ENCODE peak calls at places on chromosomes 11 and 22, in seven cellular contexts. A is GM10248, X is neural crest cell, S is cardiac fibroblast, Z is lower lobe of right lung, T is endothelial cell, F is lower leg skin. R is an unnamed sample.

GRCh38 chr11:96112192-96113099 is 188.5 kb upstream of the MTMR2 start:
- DNase-seq in A (peak; percentile 60), X (no peak), S (peak; percentile 57), Z (no peak), T (no peak), F (no peak), R (no peak)

GRCh38 chr11:64118871-64119495 is 46.9 kb downstream of the MACROD1 start:
- DNase-seq in A (no peak), X (no peak), S (no peak), Z (no peak), T (no peak), F (no peak), R (no peak)

GRCh38 chr11:56885182-56885581 is 103.5 kb upstream of the OR5AK2 start:
- DNase-seq in A (no peak), X (no peak), S (no peak), Z (peak; percentile 63), T (no peak), F (no peak), R (no peak)

GRCh38 chr11:95671768-95672167 is 117.8 kb downstream of the FAM76B start:
- DNase-seq in A (no peak), X (no peak), S (no peak), Z (no peak), T (no peak), F (no peak), R (no peak)

GRCh38 chr22:44876921-44877320 is 124.5 kb downstream of the ARHGAP8 start:
- DNase-seq in A (no peak), X (no peak), S (no peak), Z (no peak), T (no peak), F (no peak), R (no peak)

GRCh38 chr22:29877620-29878019 is 5.4 kb upstream of the MTMR3 start:
- DNase-seq in A (no peak), X (no peak), S (peak; percentile 90), Z (no peak), T (no peak), F (no peak), R (no peak)

GRCh38 chr11:19560156-19560555 is 152.5 kb upstream of the NAV2 start:
- DNase-seq in A (no peak), X (no peak), S (no peak), Z (no peak), T (no peak), F (no peak), R (no peak)

GRCh38 chr11:115980747-115981475 is 476.7 kb upstream of the CADM1 start:
- DNase-seq in A (no peak), X (no peak), S (no peak), Z (no peak), T (no peak), F (peak; percentile 9), R (no peak)

GRCh38 chr11:115221461-115222069 is 282.6 kb downstream of the CADM1 start:
- DNase-seq in A (no peak), X (no peak), S (no peak), Z (no peak), T (no peak), F (no peak), R (no peak)

GRCh38 chr22:47036352-47036751 is 273.9 kb downstream of the TBC1D22A start:
- DNase-seq in A (no peak), X (no peak), S (no peak), Z (peak; percentile 24), T (no peak), F (no peak), R (no peak)

GRCh38 chr22:24827305-24827704 is 21.3 kb downstream of the SGSM1 start:
- DNase-seq in A (no peak), X (no peak), S (no peak), Z (peak; percentile 70), T (no peak), F (no peak), R (no peak)

GRCh38 chr22:24823787-24824186 is 17.8 kb downstream of the SGSM1 start:
- DNase-seq in A (no peak), X (no peak), S (no peak), Z (no peak), T (no peak), F (no peak), R (no peak)

GRCh38 chr22:24824250-24824649 is 18.2 kb downstream of the SGSM1 start:
- DNase-seq in A (no peak), X (no peak), S (no peak), Z (no peak), T (no peak), F (no peak), R (no peak)

GRCh38 chr22:24826710-24827285 is 20.8 kb downstream of the SGSM1 start:
- DNase-seq in A (no peak), X (no peak), S (no peak), Z (no peak), T (no peak), F (no peak), R (no peak)

DNA sequence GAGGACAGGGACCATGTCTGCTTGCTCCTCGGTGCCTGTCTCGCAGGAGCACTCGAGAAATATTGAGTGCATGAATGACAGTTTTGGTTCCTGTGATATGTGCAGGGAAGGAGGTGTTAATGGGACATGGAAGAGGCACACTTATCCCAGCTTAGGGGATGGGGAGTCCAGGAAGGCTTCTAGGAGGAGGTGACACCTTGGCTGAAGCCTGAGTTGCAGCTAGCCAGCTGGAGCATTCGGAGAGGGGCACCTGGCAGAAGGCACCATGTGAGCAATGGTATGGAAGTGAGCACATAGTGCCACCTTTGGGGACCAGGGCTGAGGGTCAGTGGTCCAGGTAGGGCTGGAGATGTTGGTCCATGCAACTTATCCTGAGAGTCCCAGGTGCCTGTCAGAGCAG is 18.9 kb downstream of the SGSM1 start:
- DNase-seq in A (no peak), X (no peak), S (no peak), Z (no peak), T (no peak), F (no peak), R (no peak)
- TF ChIP-seq CTCF in A (no peak), X (no peak), S (no peak), Z (no peak), T (no peak), F (no peak), R (no peak)

GRCh38 chr11:133907841-133908241 is 48.9 kb downstream of the IGSF9B start:
- DNase-seq in A (no peak), X (no peak), S (no peak), Z (peak; percentile 11), T (no peak), F (no peak), R (no peak)

GRCh38 chr11:133913761-133914160 is 43.0 kb downstream of the IGSF9B start:
- DNase-seq in A (no peak), X (no peak), S (no peak), Z (no peak), T (no peak), F (no peak), R (no peak)

GRCh38 chr11:133908827-133909226 is 47.9 kb downstream of the IGSF9B start:
- DNase-seq in A (no peak), X (no peak), S (no peak), Z (peak; percentile 30), T (no peak), F (no peak), R (no peak)

GRCh38 chr11:133910101-133910500 is 46.7 kb downstream of the IGSF9B start:
- DNase-seq in A (no peak), X (no peak), S (no peak), Z (peak; percentile 15), T (no peak), F (no peak), R (no peak)

DNA sequence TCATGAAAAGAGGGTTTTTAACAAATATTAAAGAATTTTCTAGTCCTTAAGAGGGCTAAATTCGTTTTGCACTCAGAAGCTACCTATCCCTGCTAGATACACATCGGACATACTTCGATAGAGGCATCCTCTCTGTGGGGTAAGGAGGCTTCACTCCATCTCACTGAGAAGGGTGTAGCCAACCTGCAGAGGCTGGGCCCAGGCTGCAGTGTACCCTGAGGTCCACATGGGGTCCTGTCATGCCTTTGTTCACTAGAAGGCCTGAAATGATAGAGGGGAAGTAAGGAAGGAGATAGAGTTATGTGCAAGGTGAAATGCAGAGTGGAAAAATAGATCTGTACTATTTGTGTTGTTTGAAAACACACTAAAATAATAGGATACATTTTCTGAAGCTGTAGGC is 45.6 kb downstream of the IGSF9B start:
- DNase-seq in A (no peak), X (no peak), S (no peak), Z (peak; percentile 11), T (peak; percentile 38), F (no peak), R (no peak)
- TF ChIP-seq CTCF in A (no peak), X (peak; percentile 35), S (no peak), Z (no peak), T (peak; percentile 22), F (no peak), R (no peak)

GRCh38 chr11:25733777-25734176 is 598.2 kb upstream of the ANO3 start:
- DNase-seq in A (no peak), X (no peak), S (peak; percentile 18), Z (no peak), T (no peak), F (no peak), R (peak; percentile 6)

GRCh38 chr11:25737071-25737675 is 594.8 kb upstream of the ANO3 start:
- DNase-seq in A (no peak), X (no peak), S (no peak), Z (no peak), T (no peak), F (no peak), R (no peak)

DNA sequence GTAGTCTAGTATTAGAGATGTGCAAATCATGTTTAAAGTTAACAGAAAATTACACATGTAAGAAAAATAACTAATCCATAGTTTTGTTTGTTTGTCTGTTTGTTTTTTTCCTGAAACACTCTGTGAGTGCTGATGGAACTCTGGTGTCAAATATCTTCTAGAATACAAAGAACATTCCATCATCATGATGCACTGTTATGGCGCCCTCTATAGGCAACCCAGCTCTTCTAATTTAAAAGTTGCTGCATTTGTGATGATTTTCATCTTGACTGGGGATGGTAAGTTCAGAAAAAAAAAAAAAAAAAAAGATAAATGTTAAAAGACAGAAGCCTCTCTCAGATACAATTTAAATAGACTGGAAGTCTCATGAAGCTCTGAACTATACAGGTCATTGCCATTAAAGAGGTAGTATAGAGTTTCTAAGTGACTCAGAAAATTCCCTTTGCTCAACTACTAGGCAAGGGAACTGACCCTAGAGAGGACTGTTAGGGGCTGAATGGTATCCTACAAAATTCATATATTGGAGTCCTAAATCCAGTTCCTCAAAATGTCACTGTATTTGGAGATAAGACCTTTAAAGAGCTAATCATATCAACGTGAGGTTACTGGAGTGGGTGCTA is 597.2 kb upstream of the ANO3 start:
- DNase-seq in A (no peak), X (no peak), S (peak; percentile 50), Z (no peak), T (peak; percentile 30), F (no peak), R (peak; percentile 39)
- TF ChIP-seq CTCF in A (peak; percentile 15), X (peak; percentile 64), S (peak; percentile 27), Z (peak; percentile 15), T (peak; percentile 47), F (no peak), R (peak; percentile 41)

DNA sequence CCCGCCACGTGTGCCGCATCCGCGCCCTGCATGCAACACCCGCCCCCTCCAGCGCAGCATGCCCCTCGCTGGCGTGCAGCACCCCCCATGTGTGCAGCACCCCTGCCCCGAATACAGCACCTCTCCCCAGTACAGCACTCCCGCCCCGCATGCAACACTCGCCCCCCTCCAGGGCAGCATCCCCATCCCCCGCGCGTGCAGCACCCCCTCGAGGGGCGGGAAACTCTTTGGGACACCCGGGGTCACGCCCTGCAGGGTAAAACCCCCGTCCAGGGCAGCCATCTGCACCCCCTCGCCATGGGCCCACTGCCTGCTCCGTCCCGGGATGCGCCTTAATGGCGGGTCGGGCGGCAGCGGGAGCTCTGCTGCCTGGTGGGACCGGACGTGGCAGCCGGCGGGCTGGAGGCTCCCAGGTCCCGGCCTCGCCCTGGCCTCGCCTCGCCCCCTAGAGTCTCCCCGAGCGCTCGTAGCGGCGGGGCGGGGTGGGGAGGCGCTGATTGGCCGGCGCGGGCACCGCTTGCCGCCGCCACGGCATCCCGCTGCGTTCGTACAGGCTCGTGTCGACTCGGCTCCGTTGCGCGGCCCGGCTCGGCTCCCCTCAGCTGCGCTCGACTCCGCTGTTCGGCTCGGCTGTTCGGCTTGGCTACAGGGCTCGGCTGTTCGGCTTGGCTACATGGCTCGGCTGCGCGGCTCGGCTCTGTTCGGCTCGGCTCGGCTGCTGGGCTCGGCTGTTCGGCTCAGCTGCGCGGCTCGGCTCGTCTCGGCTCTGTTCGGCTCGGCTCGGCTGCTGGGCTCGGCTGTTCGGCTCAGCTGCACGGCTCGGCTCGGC is 417 bp upstream of the BRSK2 start:
- DNase-seq in A (peak; percentile 91), X (peak; percentile 98), S (peak; percentile 94), Z (peak; percentile 97), T (peak; percentile 98), F (peak; percentile 99), R (peak; percentile 90)
- TF ChIP-seq CTCF in A (peak; percentile 21), X (no peak), S (no peak), Z (peak; percentile 25), T (no peak), F (no peak), R (no peak)